ENCODE peak calls at places on chromosomes 16 and 17, in eight cellular contexts. One of them, this sample, is unnamed.

GRCh38 chr16:46932802-46933201 is 40.7 kb downstream of the DNAJA2 start:
- DNase-seq in stimulated activated CD4-positive, alpha-beta T cell treated with anti-CD3 and anti-CD28 coated beads, TNF-alpha, amount 100 ng/mL, for 1 hour: no peak
- DNase-seq in sigmoid colon: no peak
- DNase-seq in caudate nucleus: no peak
- DNase-seq in activated T-cell treated with anti-CD3 and anti-CD28 coated beads for 1 hour: no peak
- DNase-seq in stimulated activated CD8-positive, alpha-beta memory T cell treated with anti-CD3 and anti-CD28 coated beads, Interleukin-2, amount 100 ng/mL, for 1 hour: no peak
- DNase-seq in trophoblast cell: no peak
- DNase-seq in Daoy: no peak
- DNase-seq in this sample: no peak

GRCh38 chr16:2008009-2008526 is 1.6 kb downstream of the ZNF598 start:
- DNase-seq in trophoblast cell: peak
- DNase-seq in Daoy: peak
- DNase-seq in caudate nucleus: no peak
- DNase-seq in activated T-cell treated with anti-CD3 and anti-CD28 coated beads for 1 hour: no peak
- DNase-seq in sigmoid colon: no peak
- DNase-seq in stimulated activated CD4-positive, alpha-beta T cell treated with anti-CD3 and anti-CD28 coated beads, TNF-alpha, amount 100 ng/mL, for 1 hour: no peak
- DNase-seq in stimulated activated CD8-positive, alpha-beta memory T cell treated with anti-CD3 and anti-CD28 coated beads, Interleukin-2, amount 100 ng/mL, for 1 hour: no peak
- DNase-seq in this sample: no peak

GRCh38 chr17:65055708-65056638 is 567 bp downstream of the GNA13 start:
- DNase-seq in activated T-cell treated with anti-CD3 and anti-CD28 coated beads for 1 hour: peak
- DNase-seq in Daoy: peak
- DNase-seq in caudate nucleus: peak
- DNase-seq in sigmoid colon: peak
- DNase-seq in trophoblast cell: peak
- DNase-seq in stimulated activated CD4-positive, alpha-beta T cell treated with anti-CD3 and anti-CD28 coated beads, TNF-alpha, amount 100 ng/mL, for 1 hour: no peak
- DNase-seq in stimulated activated CD8-positive, alpha-beta memory T cell treated with anti-CD3 and anti-CD28 coated beads, Interleukin-2, amount 100 ng/mL, for 1 hour: peak
- DNase-seq in this sample: peak

GRCh38 chr17:59845595-59846390 is 47.0 kb downstream of the TUBD1 start:
- DNase-seq in trophoblast cell: peak
- DNase-seq in activated T-cell treated with anti-CD3 and anti-CD28 coated beads for 1 hour: no peak
- DNase-seq in stimulated activated CD4-positive, alpha-beta T cell treated with anti-CD3 and anti-CD28 coated beads, TNF-alpha, amount 100 ng/mL, for 1 hour: no peak
- DNase-seq in stimulated activated CD8-positive, alpha-beta memory T cell treated with anti-CD3 and anti-CD28 coated beads, Interleukin-2, amount 100 ng/mL, for 1 hour: no peak
- DNase-seq in sigmoid colon: peak
- DNase-seq in Daoy: peak
- DNase-seq in caudate nucleus: no peak
- DNase-seq in this sample: no peak

GRCh38 chr16:84754353-84754856 is 54.6 kb downstream of the USP10 start:
- DNase-seq in sigmoid colon: peak
- DNase-seq in stimulated activated CD8-positive, alpha-beta memory T cell treated with anti-CD3 and anti-CD28 coated beads, Interleukin-2, amount 100 ng/mL, for 1 hour: no peak
- DNase-seq in stimulated activated CD4-positive, alpha-beta T cell treated with anti-CD3 and anti-CD28 coated beads, TNF-alpha, amount 100 ng/mL, for 1 hour: peak
- DNase-seq in trophoblast cell: peak
- DNase-seq in activated T-cell treated with anti-CD3 and anti-CD28 coated beads for 1 hour: peak
- DNase-seq in caudate nucleus: peak
- DNase-seq in Daoy: peak
- DNase-seq in this sample: peak

GRCh38 chr17:32349503-32349853 is 479 bp upstream of the ZNF207 start:
- DNase-seq in stimulated activated CD8-positive, alpha-beta memory T cell treated with anti-CD3 and anti-CD28 coated beads, Interleukin-2, amount 100 ng/mL, for 1 hour: no peak
- DNase-seq in activated T-cell treated with anti-CD3 and anti-CD28 coated beads for 1 hour: no peak
- DNase-seq in caudate nucleus: no peak
- DNase-seq in stimulated activated CD4-positive, alpha-beta T cell treated with anti-CD3 and anti-CD28 coated beads, TNF-alpha, amount 100 ng/mL, for 1 hour: no peak
- DNase-seq in trophoblast cell: no peak
- DNase-seq in Daoy: peak
- DNase-seq in sigmoid colon: no peak
- DNase-seq in this sample: peak

GRCh38 chr16:72480926-72481325 is 309.0 kb upstream of the PMFBP1 start:
- DNase-seq in sigmoid colon: no peak
- DNase-seq in caudate nucleus: no peak
- DNase-seq in trophoblast cell: no peak
- DNase-seq in stimulated activated CD4-positive, alpha-beta T cell treated with anti-CD3 and anti-CD28 coated beads, TNF-alpha, amount 100 ng/mL, for 1 hour: no peak
- DNase-seq in activated T-cell treated with anti-CD3 and anti-CD28 coated beads for 1 hour: no peak
- DNase-seq in Daoy: no peak
- DNase-seq in stimulated activated CD8-positive, alpha-beta memory T cell treated with anti-CD3 and anti-CD28 coated beads, Interleukin-2, amount 100 ng/mL, for 1 hour: no peak
- DNase-seq in this sample: no peak

GRCh38 chr16:22413819-22414218 is 39.4 kb upstream of the CDR2 start:
- DNase-seq in stimulated activated CD4-positive, alpha-beta T cell treated with anti-CD3 and anti-CD28 coated beads, TNF-alpha, amount 100 ng/mL, for 1 hour: no peak
- DNase-seq in caudate nucleus: no peak
- DNase-seq in stimulated activated CD8-positive, alpha-beta memory T cell treated with anti-CD3 and anti-CD28 coated beads, Interleukin-2, amount 100 ng/mL, for 1 hour: no peak
- DNase-seq in activated T-cell treated with anti-CD3 and anti-CD28 coated beads for 1 hour: no peak
- DNase-seq in sigmoid colon: no peak
- DNase-seq in Daoy: no peak
- DNase-seq in trophoblast cell: no peak
- DNase-seq in this sample: no peak

GRCh38 chr17:41777157-41777578 is 9.3 kb downstream of the JUP start:
- DNase-seq in stimulated activated CD8-positive, alpha-beta memory T cell treated with anti-CD3 and anti-CD28 coated beads, Interleukin-2, amount 100 ng/mL, for 1 hour: no peak
- DNase-seq in sigmoid colon: peak
- DNase-seq in stimulated activated CD4-positive, alpha-beta T cell treated with anti-CD3 and anti-CD28 coated beads, TNF-alpha, amount 100 ng/mL, for 1 hour: no peak
- DNase-seq in Daoy: no peak
- DNase-seq in caudate nucleus: no peak
- DNase-seq in activated T-cell treated with anti-CD3 and anti-CD28 coated beads for 1 hour: no peak
- DNase-seq in trophoblast cell: no peak
- DNase-seq in this sample: no peak

GRCh38 chr16:28087140-28087660 is 23.7 kb upstream of the GSG1L start:
- DNase-seq in trophoblast cell: no peak
- DNase-seq in stimulated activated CD4-positive, alpha-beta T cell treated with anti-CD3 and anti-CD28 coated beads, TNF-alpha, amount 100 ng/mL, for 1 hour: no peak
- DNase-seq in activated T-cell treated with anti-CD3 and anti-CD28 coated beads for 1 hour: no peak
- DNase-seq in Daoy: no peak
- DNase-seq in caudate nucleus: no peak
- DNase-seq in sigmoid colon: no peak
- DNase-seq in stimulated activated CD8-positive, alpha-beta memory T cell treated with anti-CD3 and anti-CD28 coated beads, Interleukin-2, amount 100 ng/mL, for 1 hour: no peak
- DNase-seq in this sample: no peak

GRCh38 chr17:60079401-60079861 is 710 bp upstream of the HEATR6 start:
- DNase-seq in trophoblast cell: peak
- DNase-seq in activated T-cell treated with anti-CD3 and anti-CD28 coated beads for 1 hour: no peak
- DNase-seq in caudate nucleus: no peak
- DNase-seq in stimulated activated CD4-positive, alpha-beta T cell treated with anti-CD3 and anti-CD28 coated beads, TNF-alpha, amount 100 ng/mL, for 1 hour: no peak
- DNase-seq in stimulated activated CD8-positive, alpha-beta memory T cell treated with anti-CD3 and anti-CD28 coated beads, Interleukin-2, amount 100 ng/mL, for 1 hour: no peak
- DNase-seq in sigmoid colon: no peak
- DNase-seq in Daoy: peak
- DNase-seq in this sample: no peak

GRCh38 chr17:78127888-78128615 is 503 bp downstream of the TMC6 start:
- DNase-seq in activated T-cell treated with anti-CD3 and anti-CD28 coated beads for 1 hour: no peak
- DNase-seq in sigmoid colon: peak
- DNase-seq in stimulated activated CD8-positive, alpha-beta memory T cell treated with anti-CD3 and anti-CD28 coated beads, Interleukin-2, amount 100 ng/mL, for 1 hour: no peak
- DNase-seq in caudate nucleus: peak
- DNase-seq in trophoblast cell: no peak
- DNase-seq in Daoy: no peak
- DNase-seq in stimulated activated CD4-positive, alpha-beta T cell treated with anti-CD3 and anti-CD28 coated beads, TNF-alpha, amount 100 ng/mL, for 1 hour: no peak
- DNase-seq in this sample: no peak

GRCh38 chr17:82301916-82302497 is 15.4 kb downstream of the CD7 start:
- DNase-seq in sigmoid colon: peak
- DNase-seq in trophoblast cell: no peak
- DNase-seq in caudate nucleus: no peak
- DNase-seq in stimulated activated CD8-positive, alpha-beta memory T cell treated with anti-CD3 and anti-CD28 coated beads, Interleukin-2, amount 100 ng/mL, for 1 hour: no peak
- DNase-seq in stimulated activated CD4-positive, alpha-beta T cell treated with anti-CD3 and anti-CD28 coated beads, TNF-alpha, amount 100 ng/mL, for 1 hour: no peak
- DNase-seq in activated T-cell treated with anti-CD3 and anti-CD28 coated beads for 1 hour: peak
- DNase-seq in Daoy: no peak
- DNase-seq in this sample: peak

GRCh38 chr16:67034478-67034877 is 5.5 kb downstream of the CBFB start:
- DNase-seq in stimulated activated CD4-positive, alpha-beta T cell treated with anti-CD3 and anti-CD28 coated beads, TNF-alpha, amount 100 ng/mL, for 1 hour: no peak
- DNase-seq in trophoblast cell: no peak
- DNase-seq in Daoy: no peak
- DNase-seq in activated T-cell treated with anti-CD3 and anti-CD28 coated beads for 1 hour: no peak
- DNase-seq in caudate nucleus: no peak
- DNase-seq in sigmoid colon: no peak
- DNase-seq in stimulated activated CD8-positive, alpha-beta memory T cell treated with anti-CD3 and anti-CD28 coated beads, Interleukin-2, amount 100 ng/mL, for 1 hour: no peak
- DNase-seq in this sample: no peak

GRCh38 chr17:2233441-2233947 is 70.1 kb downstream of the SMG6 start:
- DNase-seq in activated T-cell treated with anti-CD3 and anti-CD28 coated beads for 1 hour: no peak
- DNase-seq in stimulated activated CD8-positive, alpha-beta memory T cell treated with anti-CD3 and anti-CD28 coated beads, Interleukin-2, amount 100 ng/mL, for 1 hour: no peak
- DNase-seq in Daoy: peak
- DNase-seq in trophoblast cell: no peak
- DNase-seq in stimulated activated CD4-positive, alpha-beta T cell treated with anti-CD3 and anti-CD28 coated beads, TNF-alpha, amount 100 ng/mL, for 1 hour: no peak
- DNase-seq in sigmoid colon: peak
- DNase-seq in caudate nucleus: no peak
- DNase-seq in this sample: no peak

GRCh38 chr17:78697122-78697845 is 84.8 kb downstream of the CYTH1 start:
- DNase-seq in sigmoid colon: no peak
- DNase-seq in stimulated activated CD8-positive, alpha-beta memory T cell treated with anti-CD3 and anti-CD28 coated beads, Interleukin-2, amount 100 ng/mL, for 1 hour: no peak
- DNase-seq in stimulated activated CD4-positive, alpha-beta T cell treated with anti-CD3 and anti-CD28 coated beads, TNF-alpha, amount 100 ng/mL, for 1 hour: no peak
- DNase-seq in caudate nucleus: no peak
- DNase-seq in trophoblast cell: no peak
- DNase-seq in Daoy: peak
- DNase-seq in activated T-cell treated with anti-CD3 and anti-CD28 coated beads for 1 hour: no peak
- DNase-seq in this sample: no peak

GRCh38 chr16:5058476-5058875 is 7.3 kb downstream of the C16orf89 start:
- DNase-seq in sigmoid colon: no peak
- DNase-seq in stimulated activated CD8-positive, alpha-beta memory T cell treated with anti-CD3 and anti-CD28 coated beads, Interleukin-2, amount 100 ng/mL, for 1 hour: no peak
- DNase-seq in trophoblast cell: no peak
- DNase-seq in stimulated activated CD4-positive, alpha-beta T cell treated with anti-CD3 and anti-CD28 coated beads, TNF-alpha, amount 100 ng/mL, for 1 hour: no peak
- DNase-seq in Daoy: no peak
- DNase-seq in caudate nucleus: no peak
- DNase-seq in activated T-cell treated with anti-CD3 and anti-CD28 coated beads for 1 hour: no peak
- DNase-seq in this sample: no peak

GRCh38 chr17:4043862-4044261 is 79.6 kb upstream of the ATP2A3 start:
- DNase-seq in sigmoid colon: no peak
- DNase-seq in Daoy: no peak
- DNase-seq in stimulated activated CD4-positive, alpha-beta T cell treated with anti-CD3 and anti-CD28 coated beads, TNF-alpha, amount 100 ng/mL, for 1 hour: peak
- DNase-seq in trophoblast cell: no peak
- DNase-seq in caudate nucleus: no peak
- DNase-seq in stimulated activated CD8-positive, alpha-beta memory T cell treated with anti-CD3 and anti-CD28 coated beads, Interleukin-2, amount 100 ng/mL, for 1 hour: peak
- DNase-seq in activated T-cell treated with anti-CD3 and anti-CD28 coated beads for 1 hour: peak
- DNase-seq in this sample: peak

GRCh38 chr16:67101683-67102082 is 8.1 kb upstream of the PHAF1 start:
- DNase-seq in stimulated activated CD4-positive, alpha-beta T cell treated with anti-CD3 and anti-CD28 coated beads, TNF-alpha, amount 100 ng/mL, for 1 hour: no peak
- DNase-seq in stimulated activated CD8-positive, alpha-beta memory T cell treated with anti-CD3 and anti-CD28 coated beads, Interleukin-2, amount 100 ng/mL, for 1 hour: no peak
- DNase-seq in caudate nucleus: no peak
- DNase-seq in activated T-cell treated with anti-CD3 and anti-CD28 coated beads for 1 hour: no peak
- DNase-seq in trophoblast cell: no peak
- DNase-seq in sigmoid colon: no peak
- DNase-seq in Daoy: no peak
- DNase-seq in this sample: no peak

GRCh38 chr17:41967141-41967920 is 736 bp downstream of the CNP start:
- DNase-seq in trophoblast cell: no peak
- DNase-seq in activated T-cell treated with anti-CD3 and anti-CD28 coated beads for 1 hour: peak
- DNase-seq in caudate nucleus: peak
- DNase-seq in Daoy: peak
- DNase-seq in stimulated activated CD8-positive, alpha-beta memory T cell treated with anti-CD3 and anti-CD28 coated beads, Interleukin-2, amount 100 ng/mL, for 1 hour: peak
- DNase-seq in stimulated activated CD4-positive, alpha-beta T cell treated with anti-CD3 and anti-CD28 coated beads, TNF-alpha, amount 100 ng/mL, for 1 hour: no peak
- DNase-seq in sigmoid colon: peak
- DNase-seq in this sample: peak

GRCh38 chr17:4944554-4945175 is 3.7 kb downstream of the PFN1 start:
- DNase-seq in Daoy: no peak
- DNase-seq in sigmoid colon: no peak
- DNase-seq in stimulated activated CD8-positive, alpha-beta memory T cell treated with anti-CD3 and anti-CD28 coated beads, Interleukin-2, amount 100 ng/mL, for 1 hour: no peak
- DNase-seq in stimulated activated CD4-positive, alpha-beta T cell treated with anti-CD3 and anti-CD28 coated beads, TNF-alpha, amount 100 ng/mL, for 1 hour: no peak
- DNase-seq in trophoblast cell: no peak
- DNase-seq in caudate nucleus: no peak
- DNase-seq in activated T-cell treated with anti-CD3 and anti-CD28 coated beads for 1 hour: no peak
- DNase-seq in this sample: no peak

GRCh38 chr16:77780378-77780837 is 8.0 kb upstream of the VAT1L start:
- DNase-seq in stimulated activated CD4-positive, alpha-beta T cell treated with anti-CD3 and anti-CD28 coated beads, TNF-alpha, amount 100 ng/mL, for 1 hour: no peak
- DNase-seq in stimulated activated CD8-positive, alpha-beta memory T cell treated with anti-CD3 and anti-CD28 coated beads, Interleukin-2, amount 100 ng/mL, for 1 hour: no peak
- DNase-seq in activated T-cell treated with anti-CD3 and anti-CD28 coated beads for 1 hour: no peak
- DNase-seq in sigmoid colon: no peak
- DNase-seq in caudate nucleus: no peak
- DNase-seq in trophoblast cell: peak
- DNase-seq in Daoy: peak
- DNase-seq in this sample: no peak

GRCh38 chr17:38724337-38724988 is 5.7 kb upstream of the CISD3 start:
- DNase-seq in caudate nucleus: peak
- DNase-seq in stimulated activated CD4-positive, alpha-beta T cell treated with anti-CD3 and anti-CD28 coated beads, TNF-alpha, amount 100 ng/mL, for 1 hour: no peak
- DNase-seq in stimulated activated CD8-positive, alpha-beta memory T cell treated with anti-CD3 and anti-CD28 coated beads, Interleukin-2, amount 100 ng/mL, for 1 hour: no peak
- DNase-seq in activated T-cell treated with anti-CD3 and anti-CD28 coated beads for 1 hour: no peak
- DNase-seq in sigmoid colon: peak
- DNase-seq in Daoy: peak
- DNase-seq in trophoblast cell: no peak
- DNase-seq in this sample: no peak

GRCh38 chr17:50532452-50533024 is at the start of gene EPN3:
- DNase-seq in activated T-cell treated with anti-CD3 and anti-CD28 coated beads for 1 hour: no peak
- DNase-seq in stimulated activated CD4-positive, alpha-beta T cell treated with anti-CD3 and anti-CD28 coated beads, TNF-alpha, amount 100 ng/mL, for 1 hour: no peak
- DNase-seq in trophoblast cell: peak
- DNase-seq in stimulated activated CD8-positive, alpha-beta memory T cell treated with anti-CD3 and anti-CD28 coated beads, Interleukin-2, amount 100 ng/mL, for 1 hour: no peak
- DNase-seq in Daoy: no peak
- DNase-seq in sigmoid colon: no peak
- DNase-seq in caudate nucleus: no peak
- DNase-seq in this sample: no peak

GRCh38 chr16:1414532-1415265 is at the start of gene UNKL:
- DNase-seq in activated T-cell treated with anti-CD3 and anti-CD28 coated beads for 1 hour: peak
- DNase-seq in sigmoid colon: peak
- DNase-seq in caudate nucleus: peak
- DNase-seq in trophoblast cell: peak
- DNase-seq in Daoy: peak
- DNase-seq in stimulated activated CD8-positive, alpha-beta memory T cell treated with anti-CD3 and anti-CD28 coated beads, Interleukin-2, amount 100 ng/mL, for 1 hour: peak
- DNase-seq in stimulated activated CD4-positive, alpha-beta T cell treated with anti-CD3 and anti-CD28 coated beads, TNF-alpha, amount 100 ng/mL, for 1 hour: peak
- DNase-seq in this sample: peak

GRCh38 chr17:72877348-72877747 is 215.1 kb downstream of the SLC39A11 start:
- DNase-seq in stimulated activated CD8-positive, alpha-beta memory T cell treated with anti-CD3 and anti-CD28 coated beads, Interleukin-2, amount 100 ng/mL, for 1 hour: no peak
- DNase-seq in stimulated activated CD4-positive, alpha-beta T cell treated with anti-CD3 and anti-CD28 coated beads, TNF-alpha, amount 100 ng/mL, for 1 hour: no peak
- DNase-seq in Daoy: no peak
- DNase-seq in caudate nucleus: no peak
- DNase-seq in sigmoid colon: no peak
- DNase-seq in activated T-cell treated with anti-CD3 and anti-CD28 coated beads for 1 hour: no peak
- DNase-seq in trophoblast cell: no peak
- DNase-seq in this sample: no peak

GRCh38 chr17:68572138-68572842 is 28.9 kb downstream of the FAM20A start:
- DNase-seq in Daoy: no peak
- DNase-seq in stimulated activated CD4-positive, alpha-beta T cell treated with anti-CD3 and anti-CD28 coated beads, TNF-alpha, amount 100 ng/mL, for 1 hour: no peak
- DNase-seq in caudate nucleus: no peak
- DNase-seq in stimulated activated CD8-positive, alpha-beta memory T cell treated with anti-CD3 and anti-CD28 coated beads, Interleukin-2, amount 100 ng/mL, for 1 hour: no peak
- DNase-seq in sigmoid colon: no peak
- DNase-seq in activated T-cell treated with anti-CD3 and anti-CD28 coated beads for 1 hour: no peak
- DNase-seq in trophoblast cell: peak
- DNase-seq in this sample: no peak

GRCh38 chr17:58388302-58389190 is 28.8 kb downstream of the RNF43 start:
- DNase-seq in trophoblast cell: no peak
- DNase-seq in activated T-cell treated with anti-CD3 and anti-CD28 coated beads for 1 hour: no peak
- DNase-seq in stimulated activated CD4-positive, alpha-beta T cell treated with anti-CD3 and anti-CD28 coated beads, TNF-alpha, amount 100 ng/mL, for 1 hour: no peak
- DNase-seq in sigmoid colon: no peak
- DNase-seq in stimulated activated CD8-positive, alpha-beta memory T cell treated with anti-CD3 and anti-CD28 coated beads, Interleukin-2, amount 100 ng/mL, for 1 hour: no peak
- DNase-seq in caudate nucleus: no peak
- DNase-seq in Daoy: no peak
- DNase-seq in this sample: no peak

GRCh38 chr16:64094992-64095579 is 1026.8 kb downstream of the CDH11 start:
- DNase-seq in Daoy: no peak
- DNase-seq in activated T-cell treated with anti-CD3 and anti-CD28 coated beads for 1 hour: no peak
- DNase-seq in stimulated activated CD8-positive, alpha-beta memory T cell treated with anti-CD3 and anti-CD28 coated beads, Interleukin-2, amount 100 ng/mL, for 1 hour: no peak
- DNase-seq in stimulated activated CD4-positive, alpha-beta T cell treated with anti-CD3 and anti-CD28 coated beads, TNF-alpha, amount 100 ng/mL, for 1 hour: no peak
- DNase-seq in caudate nucleus: no peak
- DNase-seq in sigmoid colon: no peak
- DNase-seq in trophoblast cell: no peak
- DNase-seq in this sample: no peak